ENCODE peak calls at places on chromosomes 11 and 22, in four cellular contexts. U is IMR-90, K is GM12878, A is K562. H is an unnamed sample.

GRCh38 chr11:130448416-130449068 is at the start of gene ADAMTS15:
- DNase-seq in U (peak; percentile 84), K (no peak), A (no peak), H (peak; percentile 83)

GRCh38 chr11:68688881-68689280 is 4.5 kb downstream of the GAL start:
- DNase-seq in U (no peak), K (no peak), A (no peak), H (no peak)

GRCh38 chr11:93870616-93871015 is 20.2 kb upstream of the VSTM5 start:
- DNase-seq in U (no peak), K (no peak), A (no peak), H (no peak)

GRCh38 chr22:43566021-43566420 is 154.2 kb downstream of the MPPED1 start:
- DNase-seq in U (no peak), K (no peak), A (no peak), H (peak; percentile 2)

GRCh38 chr11:4178813-4179662 is 84.4 kb downstream of the RRM1 start:
- DNase-seq in U (no peak), K (no peak), A (no peak), H (no peak)

GRCh38 chr11:133968300-133968699 is 11.5 kb upstream of the IGSF9B start:
- DNase-seq in U (no peak), K (no peak), A (peak; percentile 4), H (no peak)

GRCh38 chr11:45374632-45375031 is 88.5 kb upstream of the SYT13 start:
- DNase-seq in U (no peak), K (no peak), A (no peak), H (no peak)

GRCh38 chr22:28899199-28899853 is 16.0 kb downstream of the ZNRF3 start:
- DNase-seq in U (peak; percentile 20), K (no peak), A (no peak), H (no peak)

GRCh38 chr11:45208135-45208534 is 61.7 kb downstream of the PRDM11 start:
- DNase-seq in U (no peak), K (no peak), A (no peak), H (no peak)

GRCh38 chr11:72234514-72234830 is 9.5 kb downstream of the PHOX2A start:
- DNase-seq in U (no peak), K (no peak), A (no peak), H (no peak)

GRCh38 chr11:19631657-19632325 is 80.8 kb upstream of the NAV2 start:
- DNase-seq in U (no peak), K (no peak), A (no peak), H (no peak)

GRCh38 chr11:17766590-17766989 is 32.0 kb downstream of the KCNC1 start:
- DNase-seq in U (no peak), K (no peak), A (peak; percentile 25), H (no peak)

GRCh38 chr22:37416806-37417205 is 10.5 kb downstream of the ELFN2 start:
- DNase-seq in U (no peak), K (no peak), A (peak; percentile 11), H (no peak)

GRCh38 chr11:68990995-68991780 is 10.4 kb upstream of the MRGPRD start:
- DNase-seq in U (no peak), K (no peak), A (no peak), H (no peak)

GRCh38 chr22:33969052-33969451 is 48.8 kb upstream of the LARGE1 start:
- DNase-seq in U (no peak), K (no peak), A (no peak), H (no peak)

GRCh38 chr22:44024288-44024908 is at the start of gene PARVB:
- DNase-seq in U (no peak), K (no peak), A (peak; percentile 33), H (peak; percentile 9)

GRCh38 chr11:93512965-93513667 is 30.1 kb downstream of the SMCO4 start:
- DNase-seq in U (no peak), K (no peak), A (no peak), H (no peak)

GRCh38 chr11:116736763-116737162 is 36.0 kb downstream of the BUD13 start:
- DNase-seq in U (no peak), K (no peak), A (peak; percentile 56), H (peak; percentile 48)

GRCh38 chr11:27757953-27758352 is 57.7 kb upstream of the BDNF start:
- DNase-seq in U (peak; percentile 75), K (no peak), A (no peak), H (no peak)

GRCh38 chr11:35235944-35236666 is 97.1 kb downstream of the CD44 start:
- DNase-seq in U (no peak), K (no peak), A (no peak), H (peak; percentile 54)

GRCh38 chr11:19382131-19382611 is 141.4 kb upstream of the E2F8 start:
- DNase-seq in U (no peak), K (no peak), A (no peak), H (no peak)

GRCh38 chr11:15750535-15751297 is 605.6 kb downstream of the SOX6 start:
- DNase-seq in U (no peak), K (no peak), A (no peak), H (no peak)

GRCh38 chr22:20747223-20747622 is 26.7 kb upstream of the SERPIND1 start:
- DNase-seq in U (no peak), K (no peak), A (no peak), H (no peak)

GRCh38 chr22:46122511-46122971 is 27.8 kb upstream of the PPARA start:
- DNase-seq in U (peak; percentile 46), K (no peak), A (peak; percentile 81), H (peak; percentile 76)

GRCh38 chr11:131867457-131868257 is 497.2 kb downstream of the NTM start:
- DNase-seq in U (peak; percentile 89), K (no peak), A (peak; percentile 1), H (no peak)

GRCh38 chr11:36292311-36292722 is 3.1 kb upstream of the COMMD9 start:
- DNase-seq in U (peak; percentile 47), K (peak; percentile 23), A (peak; percentile 49), H (peak; percentile 35)

GRCh38 chr11:12625438-12626071 is 48.7 kb upstream of the TEAD1 start:
- DNase-seq in U (peak; percentile 98), K (no peak), A (peak; percentile 31), H (peak; percentile 28)

GRCh38 chr22:41699264-41700104 is at the start of gene MEI1:
- DNase-seq in U (peak; percentile 56), K (peak; percentile 57), A (no peak), H (peak; percentile 25)

GRCh38 chr11:69156218-69156639 is 494 bp downstream of the SMIM38 start:
- DNase-seq in U (no peak), K (no peak), A (peak; percentile 56), H (no peak)

GRCh38 chr11:117180661-117181585 is 2.4 kb downstream of the SIDT2 start:
- DNase-seq in U (peak; percentile 70), K (peak; percentile 46), A (peak; percentile 88), H (peak; percentile 87)

GRCh38 chr11:114262681-114263509 is 33.3 kb upstream of the NNMT start:
- DNase-seq in U (peak; percentile 54), K (no peak), A (peak; percentile 68), H (peak; percentile 26)

GRCh38 chr22:27674524-27674923 is 127.0 kb downstream of the MN1 start:
- DNase-seq in U (no peak), K (no peak), A (no peak), H (no peak)
- TF ChIP-seq RCOR1 in U (no peak), K (no peak), A (no peak), H (no peak)

GRCh38 chr11:111285205-111286079 is 12.9 kb upstream of the POU2AF3 start:
- DNase-seq in U (no peak), K (no peak), A (no peak), H (no peak)
- TF ChIP-seq RCOR1 in U (no peak), K (no peak), A (no peak), H (no peak)

DNA sequence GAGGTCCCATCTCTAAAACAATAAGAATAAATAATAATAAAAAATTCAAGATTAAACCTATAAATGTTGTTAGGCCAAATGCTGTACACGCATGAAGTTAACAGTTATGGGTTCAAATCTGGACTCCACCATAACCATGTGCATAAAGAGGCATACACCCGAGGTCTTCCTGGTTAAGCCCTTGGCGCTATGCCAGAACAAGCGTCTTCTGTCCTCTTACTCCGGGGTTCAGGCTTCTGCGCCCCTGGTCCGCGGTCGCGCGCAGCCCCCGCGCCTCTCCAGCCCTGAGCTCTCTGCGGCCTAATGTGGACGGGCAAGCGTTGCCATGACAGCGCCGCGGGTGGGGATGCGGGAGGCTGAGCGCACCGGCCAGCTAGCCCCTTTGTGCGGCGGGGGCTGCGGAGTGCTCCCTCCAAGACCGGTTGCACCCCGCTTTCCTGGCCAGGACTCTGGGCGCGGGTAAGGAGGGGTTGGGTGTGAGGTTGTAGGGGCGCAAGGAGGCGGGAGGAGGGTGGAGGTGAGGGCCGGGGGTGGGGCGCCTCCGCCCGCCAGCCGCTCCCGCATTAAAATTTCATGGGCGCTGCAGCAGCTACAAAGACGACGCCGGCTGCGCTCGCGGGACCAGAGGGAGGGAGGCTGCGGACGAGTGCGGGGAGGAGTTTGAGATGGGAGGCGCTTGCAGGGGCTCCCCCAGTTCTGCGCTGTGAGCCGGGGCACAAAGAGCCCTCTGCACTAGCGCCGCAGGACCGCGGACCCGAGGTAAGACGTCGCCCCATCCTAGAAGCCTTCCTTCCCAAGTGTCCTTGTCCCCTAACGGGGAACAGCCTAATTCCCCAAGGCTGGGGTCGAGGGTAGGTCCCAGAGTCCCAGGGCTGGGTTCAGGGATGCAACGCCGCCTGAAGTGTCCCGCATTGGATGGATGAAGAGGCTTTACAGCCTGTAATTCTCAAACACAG is at the start of gene MIAT:
- DNase-seq in U (peak; percentile 24), K (no peak), A (peak; percentile 37), H (no peak)
- TF ChIP-seq RCOR1 in U (no peak), K (no peak), A (no peak), H (no peak)

GRCh38 chr22:49137216-49137840 is 690.3 kb downstream of the BRD1 start:
- DNase-seq in U (no peak), K (no peak), A (no peak), H (no peak)

GRCh38 chr22:49136041-49136815 is 691.4 kb downstream of the BRD1 start:
- DNase-seq in U (no peak), K (no peak), A (no peak), H (no peak)

GRCh38 chr22:49134076-49134475 is 693.6 kb downstream of the BRD1 start:
- DNase-seq in U (no peak), K (no peak), A (no peak), H (no peak)

GRCh38 chr22:49138250-49138790 is 689.4 kb downstream of the BRD1 start:
- DNase-seq in U (no peak), K (no peak), A (no peak), H (no peak)

GRCh38 chr22:49136816-49137180 is 690.9 kb downstream of the BRD1 start:
- DNase-seq in U (no peak), K (no peak), A (no peak), H (no peak)
- TF ChIP-seq RCOR1 in U (no peak), K (no peak), A (no peak), H (no peak)

DNA sequence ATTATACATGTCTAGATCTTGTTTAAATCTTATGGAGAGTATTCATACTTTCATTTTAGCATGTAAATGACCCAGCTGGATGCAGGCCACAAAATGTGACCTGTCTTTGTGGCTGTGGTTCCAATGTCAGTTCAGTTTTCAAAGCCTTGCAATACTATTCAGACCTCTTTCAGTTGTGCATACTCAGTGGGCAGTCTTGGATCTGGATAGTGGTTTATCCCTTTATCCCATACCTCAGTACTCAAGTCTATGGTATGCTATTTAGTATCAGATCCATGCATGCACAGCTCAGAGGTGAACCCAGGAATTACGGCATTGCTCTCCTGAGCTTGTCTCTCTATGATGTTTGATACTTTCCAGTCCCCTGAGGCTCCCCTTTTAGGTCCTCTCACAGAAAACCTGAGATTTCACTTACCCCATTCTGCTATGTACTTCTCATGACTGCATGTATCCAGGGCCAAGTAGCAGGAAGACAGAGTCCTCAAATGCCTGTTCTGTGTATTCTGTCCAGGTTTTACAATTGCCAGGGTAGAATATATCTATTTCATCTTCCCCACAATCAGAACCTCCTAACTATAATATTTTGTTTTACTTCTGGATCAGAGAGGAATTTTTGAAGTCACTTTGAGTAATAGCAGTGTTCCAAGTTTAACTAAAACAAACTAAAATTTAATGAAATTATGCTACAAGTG is 6.9 kb upstream of the P4HA3 start:
- DNase-seq in U (peak; percentile 65), K (no peak), A (no peak), H (no peak)
- TF ChIP-seq RCOR1 in U (no peak), K (no peak), A (no peak), H (no peak)

GRCh38 chr11:105937738-105938137 is 84.3 kb downstream of the MSANTD4 start:
- DNase-seq in U (peak; percentile 46), K (no peak), A (no peak), H (no peak)
- TF ChIP-seq RCOR1 in U (no peak), K (no peak), A (no peak), H (no peak)

H was measured in A549.